ENCODE peak calls at places on chromosomes 5 and 9, in nine cellular contexts. One of them, this sample, is unnamed.

GRCh38 chr9:111926421-111926875 is 29.8 kb downstream of the UGCG start:
- DNase-seq in CD4-positive, alpha-beta memory T cell: peak; percentile 79
- DNase-seq in CD4-positive, CD25-positive, alpha-beta regulatory T cell: peak; percentile 82
- DNase-seq in neural progenitor cell: no peak
- DNase-seq in heart right ventricle: peak; percentile 28
- DNase-seq in HepG2: no peak
- DNase-seq in mammary epithelial cell: no peak
- DNase-seq in OCI-LY7: peak; percentile 91
- DNase-seq in GM23248: no peak
- DNase-seq in this sample: peak; percentile 26

GRCh38 chr9:3224931-3225330 is 300.9 kb downstream of the RFX3 start:
- DNase-seq in mammary epithelial cell: no peak
- DNase-seq in CD4-positive, CD25-positive, alpha-beta regulatory T cell: no peak
- DNase-seq in HepG2: no peak
- DNase-seq in heart right ventricle: no peak
- DNase-seq in OCI-LY7: no peak
- DNase-seq in GM23248: no peak
- DNase-seq in neural progenitor cell: no peak
- DNase-seq in CD4-positive, alpha-beta memory T cell: no peak
- DNase-seq in this sample: no peak

GRCh38 chr5:74394543-74394923 is 246.0 kb downstream of the ENC1 start:
- DNase-seq in heart right ventricle: no peak
- DNase-seq in neural progenitor cell: no peak
- DNase-seq in mammary epithelial cell: no peak
- DNase-seq in CD4-positive, CD25-positive, alpha-beta regulatory T cell: no peak
- DNase-seq in HepG2: peak; percentile 20
- DNase-seq in GM23248: no peak
- DNase-seq in OCI-LY7: peak; percentile 17
- DNase-seq in CD4-positive, alpha-beta memory T cell: no peak
- DNase-seq in this sample: no peak

GRCh38 chr5:77312411-77312810 is 101.9 kb downstream of the PDE8B start:
- DNase-seq in mammary epithelial cell: peak; percentile 28
- DNase-seq in heart right ventricle: no peak
- DNase-seq in CD4-positive, CD25-positive, alpha-beta regulatory T cell: no peak
- DNase-seq in OCI-LY7: no peak
- DNase-seq in HepG2: no peak
- DNase-seq in neural progenitor cell: no peak
- DNase-seq in GM23248: peak; percentile 71
- DNase-seq in CD4-positive, alpha-beta memory T cell: no peak
- DNase-seq in this sample: no peak

GRCh38 chr5:14854806-14855205 is 16.8 kb downstream of the ANKH start:
- DNase-seq in CD4-positive, CD25-positive, alpha-beta regulatory T cell: no peak
- DNase-seq in GM23248: no peak
- DNase-seq in heart right ventricle: no peak
- DNase-seq in CD4-positive, alpha-beta memory T cell: no peak
- DNase-seq in HepG2: no peak
- DNase-seq in OCI-LY7: no peak
- DNase-seq in neural progenitor cell: no peak
- DNase-seq in mammary epithelial cell: no peak
- DNase-seq in this sample: no peak

GRCh38 chr9:37163299-37163698 is 42.9 kb downstream of the ZCCHC7 start:
- DNase-seq in OCI-LY7: peak; percentile 68
- DNase-seq in CD4-positive, alpha-beta memory T cell: no peak
- DNase-seq in mammary epithelial cell: no peak
- DNase-seq in heart right ventricle: no peak
- DNase-seq in CD4-positive, CD25-positive, alpha-beta regulatory T cell: no peak
- DNase-seq in HepG2: no peak
- DNase-seq in neural progenitor cell: no peak
- DNase-seq in GM23248: no peak
- DNase-seq in this sample: no peak

GRCh38 chr5:39073759-39074008 is 515 bp downstream of the RICTOR start:
- DNase-seq in heart right ventricle: no peak
- DNase-seq in GM23248: no peak
- DNase-seq in CD4-positive, alpha-beta memory T cell: no peak
- DNase-seq in CD4-positive, CD25-positive, alpha-beta regulatory T cell: no peak
- DNase-seq in mammary epithelial cell: no peak
- DNase-seq in OCI-LY7: no peak
- DNase-seq in neural progenitor cell: no peak
- DNase-seq in HepG2: no peak
- DNase-seq in this sample: no peak

GRCh38 chr9:15182755-15183154 is 124.3 kb downstream of the TTC39B start:
- DNase-seq in CD4-positive, alpha-beta memory T cell: no peak
- DNase-seq in HepG2: no peak
- DNase-seq in OCI-LY7: no peak
- DNase-seq in CD4-positive, CD25-positive, alpha-beta regulatory T cell: no peak
- DNase-seq in mammary epithelial cell: no peak
- DNase-seq in neural progenitor cell: no peak
- DNase-seq in GM23248: no peak
- DNase-seq in heart right ventricle: no peak
- DNase-seq in this sample: no peak

GRCh38 chr5:89827388-89827787 is 582.2 kb downstream of the CETN3 start:
- DNase-seq in HepG2: no peak
- DNase-seq in neural progenitor cell: no peak
- DNase-seq in CD4-positive, alpha-beta memory T cell: no peak
- DNase-seq in CD4-positive, CD25-positive, alpha-beta regulatory T cell: no peak
- DNase-seq in heart right ventricle: no peak
- DNase-seq in GM23248: peak; percentile 25
- DNase-seq in mammary epithelial cell: no peak
- DNase-seq in OCI-LY7: no peak
- DNase-seq in this sample: no peak

GRCh38 chr5:78843436-78843835 is 141.7 kb downstream of the ARSB start:
- DNase-seq in heart right ventricle: no peak
- DNase-seq in neural progenitor cell: no peak
- DNase-seq in CD4-positive, CD25-positive, alpha-beta regulatory T cell: no peak
- DNase-seq in HepG2: no peak
- DNase-seq in GM23248: no peak
- DNase-seq in CD4-positive, alpha-beta memory T cell: no peak
- DNase-seq in OCI-LY7: no peak
- DNase-seq in mammary epithelial cell: no peak
- DNase-seq in this sample: no peak

GRCh38 chr5:78287833-78288232 is 6.7 kb downstream of the AP3B1 start:
- DNase-seq in mammary epithelial cell: peak; percentile 60
- DNase-seq in CD4-positive, CD25-positive, alpha-beta regulatory T cell: no peak
- DNase-seq in neural progenitor cell: no peak
- DNase-seq in heart right ventricle: no peak
- DNase-seq in GM23248: peak; percentile 94
- DNase-seq in HepG2: no peak
- DNase-seq in CD4-positive, alpha-beta memory T cell: no peak
- DNase-seq in OCI-LY7: no peak
- DNase-seq in this sample: no peak

GRCh38 chr9:1416261-1416660 is 366.1 kb downstream of the DMRT2 start:
- DNase-seq in OCI-LY7: no peak
- DNase-seq in CD4-positive, CD25-positive, alpha-beta regulatory T cell: no peak
- DNase-seq in HepG2: no peak
- DNase-seq in GM23248: no peak
- DNase-seq in heart right ventricle: no peak
- DNase-seq in CD4-positive, alpha-beta memory T cell: no peak
- DNase-seq in mammary epithelial cell: no peak
- DNase-seq in neural progenitor cell: no peak
- DNase-seq in this sample: no peak

GRCh38 chr5:172861461-172861860 is 27.4 kb downstream of the ERGIC1 start:
- DNase-seq in OCI-LY7: no peak
- DNase-seq in CD4-positive, alpha-beta memory T cell: no peak
- DNase-seq in mammary epithelial cell: no peak
- DNase-seq in GM23248: no peak
- DNase-seq in neural progenitor cell: no peak
- DNase-seq in CD4-positive, CD25-positive, alpha-beta regulatory T cell: no peak
- DNase-seq in HepG2: no peak
- DNase-seq in heart right ventricle: no peak
- DNase-seq in this sample: no peak

GRCh38 chr9:94799578-94800264 is 73.2 kb downstream of the AOPEP start:
- DNase-seq in CD4-positive, CD25-positive, alpha-beta regulatory T cell: no peak
- DNase-seq in heart right ventricle: no peak
- DNase-seq in OCI-LY7: no peak
- DNase-seq in GM23248: no peak
- DNase-seq in mammary epithelial cell: peak; percentile 47
- DNase-seq in HepG2: no peak
- DNase-seq in CD4-positive, alpha-beta memory T cell: no peak
- DNase-seq in neural progenitor cell: no peak
- DNase-seq in this sample: no peak

GRCh38 chr9:122364783-122365150 is 6.1 kb upstream of the PTGS1 start:
- DNase-seq in CD4-positive, CD25-positive, alpha-beta regulatory T cell: no peak
- DNase-seq in neural progenitor cell: no peak
- DNase-seq in mammary epithelial cell: no peak
- DNase-seq in CD4-positive, alpha-beta memory T cell: no peak
- DNase-seq in OCI-LY7: no peak
- DNase-seq in HepG2: no peak
- DNase-seq in heart right ventricle: no peak
- DNase-seq in GM23248: peak; percentile 73
- DNase-seq in this sample: no peak

GRCh38 chr9:122498883-122499288 is 11.7 kb upstream of the OR1J2 start:
- DNase-seq in OCI-LY7: peak; percentile 47
- DNase-seq in HepG2: peak; percentile 24
- DNase-seq in GM23248: peak; percentile 73
- DNase-seq in mammary epithelial cell: peak; percentile 86
- DNase-seq in CD4-positive, alpha-beta memory T cell: no peak
- DNase-seq in CD4-positive, CD25-positive, alpha-beta regulatory T cell: peak; percentile 15
- DNase-seq in neural progenitor cell: peak; percentile 24
- DNase-seq in heart right ventricle: no peak
- DNase-seq in this sample: no peak

GRCh38 chr9:128550770-128551651 is 1.4 kb upstream of the SPTAN1 start:
- DNase-seq in GM23248: peak; percentile 75
- DNase-seq in heart right ventricle: peak; percentile 41
- DNase-seq in HepG2: no peak
- DNase-seq in neural progenitor cell: peak; percentile 88
- DNase-seq in CD4-positive, alpha-beta memory T cell: no peak
- DNase-seq in OCI-LY7: no peak
- DNase-seq in mammary epithelial cell: peak; percentile 27
- DNase-seq in CD4-positive, CD25-positive, alpha-beta regulatory T cell: no peak
- DNase-seq in this sample: no peak

GRCh38 chr5:31743678-31744077 is 104.7 kb downstream of the PDZD2 start:
- DNase-seq in HepG2: no peak
- DNase-seq in neural progenitor cell: no peak
- DNase-seq in CD4-positive, CD25-positive, alpha-beta regulatory T cell: no peak
- DNase-seq in heart right ventricle: no peak
- DNase-seq in mammary epithelial cell: no peak
- DNase-seq in CD4-positive, alpha-beta memory T cell: no peak
- DNase-seq in OCI-LY7: no peak
- DNase-seq in GM23248: no peak
- DNase-seq in this sample: no peak

GRCh38 chr9:89732295-89732951 is 127.6 kb downstream of the GADD45G start:
- DNase-seq in CD4-positive, CD25-positive, alpha-beta regulatory T cell: no peak
- DNase-seq in heart right ventricle: no peak
- DNase-seq in GM23248: no peak
- DNase-seq in OCI-LY7: no peak
- DNase-seq in CD4-positive, alpha-beta memory T cell: no peak
- DNase-seq in mammary epithelial cell: no peak
- DNase-seq in neural progenitor cell: no peak
- DNase-seq in HepG2: no peak
- DNase-seq in this sample: no peak
- H3K4me1 ChIP-seq in CD4-positive, CD25-positive, alpha-beta regulatory T cell: no peaks in the 10 kb centered on the region
- H3K4me1 ChIP-seq in heart right ventricle: peaks cover 24% of the 10 kb centered on the region
- H3K4me1 ChIP-seq in GM23248: no peaks in the 10 kb centered on the region
- H3K4me1 ChIP-seq in OCI-LY7: peaks cover 17% of the 10 kb centered on the region
- H3K4me1 ChIP-seq in CD4-positive, alpha-beta memory T cell: peaks cover 15% of the 10 kb centered on the region
- H3K4me1 ChIP-seq in mammary epithelial cell: no peaks in the 10 kb centered on the region
- H3K4me1 ChIP-seq in neural progenitor cell: no peaks in the 10 kb centered on the region
- H3K4me1 ChIP-seq in HepG2: peaks cover 26% of the 10 kb centered on the region
- H3K4me1 ChIP-seq in this sample: peaks cover 3% of the 10 kb centered on the region

GRCh38 chr9:133974631-133975341 is 17.3 kb downstream of the VAV2 start:
- DNase-seq in heart right ventricle: no peak
- DNase-seq in CD4-positive, CD25-positive, alpha-beta regulatory T cell: no peak
- DNase-seq in OCI-LY7: no peak
- DNase-seq in GM23248: no peak
- DNase-seq in mammary epithelial cell: no peak
- DNase-seq in HepG2: no peak
- DNase-seq in CD4-positive, alpha-beta memory T cell: no peak
- DNase-seq in neural progenitor cell: no peak
- DNase-seq in this sample: no peak
- H3K4me1 ChIP-seq in heart right ventricle: peaks cover 11% of the 10 kb centered on the region
- H3K4me1 ChIP-seq in CD4-positive, CD25-positive, alpha-beta regulatory T cell: no peaks in the 10 kb centered on the region
- H3K4me1 ChIP-seq in OCI-LY7: peaks cover 37% of the 10 kb centered on the region
- H3K4me1 ChIP-seq in GM23248: peaks cover 9% of the 10 kb centered on the region
- H3K4me1 ChIP-seq in mammary epithelial cell: peaks cover 5% of the 10 kb centered on the region
- H3K4me1 ChIP-seq in HepG2: peaks cover 94% of the 10 kb centered on the region
- H3K4me1 ChIP-seq in CD4-positive, alpha-beta memory T cell: no peaks in the 10 kb centered on the region
- H3K4me1 ChIP-seq in neural progenitor cell: peaks cover 28% of the 10 kb centered on the region
- H3K4me1 ChIP-seq in this sample: no peaks in the 10 kb centered on the region

DNA sequence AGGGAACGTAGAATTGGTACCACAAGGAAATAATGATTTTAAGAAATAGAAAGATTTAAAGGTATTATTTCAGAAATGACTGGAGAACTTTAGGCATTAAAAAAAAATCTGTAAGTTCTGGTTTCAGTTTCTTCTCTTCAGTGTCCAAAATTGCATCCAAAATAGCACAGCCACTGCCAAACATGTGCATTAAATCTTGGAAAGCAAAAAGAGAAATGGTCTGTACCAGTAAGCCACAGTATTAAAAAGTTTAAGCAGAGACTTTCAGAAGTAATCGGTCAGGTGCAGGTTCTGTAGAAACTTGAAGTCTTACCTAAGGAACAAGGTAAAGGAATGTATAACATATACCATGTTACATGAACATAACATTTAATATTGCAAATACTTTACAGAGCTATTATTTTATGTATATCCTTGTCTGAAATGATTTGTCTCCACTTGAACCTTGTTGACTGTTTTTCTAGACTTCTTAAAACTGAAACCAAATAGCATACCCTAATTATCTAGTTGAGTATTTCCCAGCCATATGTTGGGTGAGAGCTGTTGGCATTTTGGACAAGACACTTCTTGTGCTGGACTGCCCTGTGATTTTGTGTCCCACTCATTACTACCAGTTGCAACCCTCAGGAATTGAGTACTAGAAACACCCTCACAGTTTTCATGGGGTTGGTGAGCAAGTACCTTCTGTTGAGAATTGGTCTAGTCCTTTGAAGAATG is 32.1 kb downstream of the NIPBL start:
- DNase-seq in neural progenitor cell: no peak
- DNase-seq in heart right ventricle: no peak
- DNase-seq in CD4-positive, CD25-positive, alpha-beta regulatory T cell: no peak
- DNase-seq in HepG2: no peak
- DNase-seq in OCI-LY7: no peak
- DNase-seq in mammary epithelial cell: no peak
- DNase-seq in CD4-positive, alpha-beta memory T cell: no peak
- DNase-seq in GM23248: no peak
- DNase-seq in this sample: no peak
- H3K4me1 ChIP-seq in neural progenitor cell: no peaks in the 10 kb centered on the region
- H3K4me1 ChIP-seq in heart right ventricle: peaks cover 24% of the 10 kb centered on the region
- H3K4me1 ChIP-seq in CD4-positive, CD25-positive, alpha-beta regulatory T cell: peaks cover 40% of the 10 kb centered on the region
- H3K4me1 ChIP-seq in HepG2: no peaks in the 10 kb centered on the region
- H3K4me1 ChIP-seq in OCI-LY7: no peaks in the 10 kb centered on the region
- H3K4me1 ChIP-seq in mammary epithelial cell: no peaks in the 10 kb centered on the region
- H3K4me1 ChIP-seq in CD4-positive, alpha-beta memory T cell: peaks cover 58% of the 10 kb centered on the region
- H3K4me1 ChIP-seq in GM23248: no peaks in the 10 kb centered on the region
- H3K4me1 ChIP-seq in this sample: peaks cover 19% of the 10 kb centered on the region

DNA sequence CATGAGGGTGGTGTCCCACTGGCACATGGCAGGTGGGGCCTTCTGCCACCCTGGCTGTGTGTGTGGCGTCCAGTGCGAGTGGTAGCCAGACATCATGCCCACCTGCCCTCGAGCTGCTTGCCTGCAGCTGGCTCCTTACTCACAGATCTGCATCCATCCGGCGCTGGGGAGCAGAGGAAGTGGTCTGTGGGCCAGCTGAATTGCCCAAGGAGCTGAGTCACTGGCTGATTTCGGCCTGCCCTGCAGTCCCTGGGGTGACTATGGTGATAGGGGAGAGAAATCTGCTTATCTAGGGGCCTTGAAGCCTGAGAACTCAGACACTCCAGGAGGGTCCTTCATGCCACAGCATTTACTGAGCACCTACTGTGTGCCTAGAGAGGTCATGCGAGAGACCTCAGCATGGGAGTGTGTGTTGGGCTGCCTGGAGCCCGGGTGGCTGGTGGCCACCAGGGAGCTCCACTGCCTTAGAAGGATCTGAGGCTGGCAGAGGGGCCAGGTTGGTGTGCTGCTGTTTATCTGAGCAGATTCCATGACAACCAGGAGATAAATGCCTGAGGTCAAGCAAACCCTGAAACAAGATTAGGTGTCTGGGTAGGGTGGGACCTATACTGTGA is 57.1 kb downstream of the SLC22A5 start:
- DNase-seq in GM23248: peak; percentile 97
- DNase-seq in neural progenitor cell: peak; percentile 44
- DNase-seq in CD4-positive, alpha-beta memory T cell: peak; percentile 83
- DNase-seq in HepG2: peak; percentile 58
- DNase-seq in heart right ventricle: peak; percentile 67
- DNase-seq in mammary epithelial cell: peak; percentile 95
- DNase-seq in CD4-positive, CD25-positive, alpha-beta regulatory T cell: peak; percentile 45
- DNase-seq in OCI-LY7: peak; percentile 87
- DNase-seq in this sample: peak; percentile 55
- H3K4me1 ChIP-seq in GM23248: peaks cover 67% of the 10 kb centered on the region
- H3K4me1 ChIP-seq in neural progenitor cell: peaks cover 5% of the 10 kb centered on the region
- H3K4me1 ChIP-seq in CD4-positive, alpha-beta memory T cell: peaks cover 100% of the 10 kb centered on the region
- H3K4me1 ChIP-seq in HepG2: peaks cover 76% of the 10 kb centered on the region
- H3K4me1 ChIP-seq in heart right ventricle: peaks cover 97% of the 10 kb centered on the region
- H3K4me1 ChIP-seq in mammary epithelial cell: peaks cover 63% of the 10 kb centered on the region
- H3K4me1 ChIP-seq in CD4-positive, CD25-positive, alpha-beta regulatory T cell: peaks cover 100% of the 10 kb centered on the region
- H3K4me1 ChIP-seq in OCI-LY7: peaks cover 100% of the 10 kb centered on the region
- H3K4me1 ChIP-seq in this sample: peaks cover 95% of the 10 kb centered on the region